ENCODE peak calls at places on chromosomes 2 and 18, in ten cellular contexts. One of them, this sample, is unnamed.

GRCh38 chr2:20766798-20767644 is 55.9 kb downstream of the LDAH start:
- ATAC-seq in HCT116: no peak
- ATAC-seq in esophagus mucosa: no peak
- ATAC-seq in Panc1: no peak
- ATAC-seq in activated T-cell treated with anti-CD3 and anti-CD28 coated beads, Interleukin-2, amount 50 U/mL, for 72 hours: no peak
- ATAC-seq in heart right ventricle: peak; percentile 62
- ATAC-seq in activated naive CD8-positive, alpha-beta T cell treated with anti-CD3 and anti-CD28 coated beads, Interleukin-2, amount 10 ng/mL, durations not matched to agents 7 days and 5 days: no peak
- ATAC-seq in left lung: no peak
- ATAC-seq in naive thymus-derived CD8-positive, alpha-beta T cell: no peak
- ATAC-seq in pancreas: no peak
- ATAC-seq in this sample: no peak

GRCh38 chr18:77133920-77134496 is 1.4 kb upstream of the MBP start:
- ATAC-seq in pancreas: no peak
- ATAC-seq in activated naive CD8-positive, alpha-beta T cell treated with anti-CD3 and anti-CD28 coated beads, Interleukin-2, amount 10 ng/mL, durations not matched to agents 7 days and 5 days: peak; percentile 24
- ATAC-seq in Panc1: peak; percentile 32
- ATAC-seq in naive thymus-derived CD8-positive, alpha-beta T cell: peak; percentile 22
- ATAC-seq in activated T-cell treated with anti-CD3 and anti-CD28 coated beads, Interleukin-2, amount 50 U/mL, for 72 hours: peak; percentile 19
- ATAC-seq in left lung: no peak
- ATAC-seq in HCT116: no peak
- ATAC-seq in esophagus mucosa: no peak
- ATAC-seq in heart right ventricle: no peak
- ATAC-seq in this sample: peak; percentile 33

GRCh38 chr2:8481463-8482009 is 200.3 kb upstream of the ID2 start:
- ATAC-seq in heart right ventricle: no peak
- ATAC-seq in HCT116: no peak
- ATAC-seq in activated T-cell treated with anti-CD3 and anti-CD28 coated beads, Interleukin-2, amount 50 U/mL, for 72 hours: peak; percentile 83
- ATAC-seq in naive thymus-derived CD8-positive, alpha-beta T cell: peak; percentile 61
- ATAC-seq in activated naive CD8-positive, alpha-beta T cell treated with anti-CD3 and anti-CD28 coated beads, Interleukin-2, amount 10 ng/mL, durations not matched to agents 7 days and 5 days: peak; percentile 72
- ATAC-seq in Panc1: peak; percentile 26
- ATAC-seq in esophagus mucosa: no peak
- ATAC-seq in left lung: no peak
- ATAC-seq in pancreas: no peak
- ATAC-seq in this sample: no peak

GRCh38 chr2:152350155-152350679 is 15.2 kb downstream of the FMNL2 start:
- ATAC-seq in naive thymus-derived CD8-positive, alpha-beta T cell: no peak
- ATAC-seq in activated T-cell treated with anti-CD3 and anti-CD28 coated beads, Interleukin-2, amount 50 U/mL, for 72 hours: no peak
- ATAC-seq in esophagus mucosa: no peak
- ATAC-seq in pancreas: no peak
- ATAC-seq in Panc1: no peak
- ATAC-seq in heart right ventricle: no peak
- ATAC-seq in HCT116: no peak
- ATAC-seq in left lung: no peak
- ATAC-seq in activated naive CD8-positive, alpha-beta T cell treated with anti-CD3 and anti-CD28 coated beads, Interleukin-2, amount 10 ng/mL, durations not matched to agents 7 days and 5 days: no peak
- ATAC-seq in this sample: no peak

GRCh38 chr2:74267068-74267467 is 68.7 kb downstream of the MTHFD2 start:
- ATAC-seq in heart right ventricle: no peak
- ATAC-seq in pancreas: no peak
- ATAC-seq in activated T-cell treated with anti-CD3 and anti-CD28 coated beads, Interleukin-2, amount 50 U/mL, for 72 hours: peak; percentile 96
- ATAC-seq in left lung: peak; percentile 90
- ATAC-seq in Panc1: no peak
- ATAC-seq in HCT116: peak; percentile 99
- ATAC-seq in activated naive CD8-positive, alpha-beta T cell treated with anti-CD3 and anti-CD28 coated beads, Interleukin-2, amount 10 ng/mL, durations not matched to agents 7 days and 5 days: peak; percentile 99
- ATAC-seq in esophagus mucosa: peak; percentile 78
- ATAC-seq in naive thymus-derived CD8-positive, alpha-beta T cell: peak; percentile 100
- ATAC-seq in this sample: no peak

GRCh38 chr2:17309741-17310339 is 208.4 kb downstream of the RAD51AP2 start:
- ATAC-seq in esophagus mucosa: peak; percentile 75
- ATAC-seq in HCT116: peak; percentile 99
- ATAC-seq in Panc1: peak; percentile 76
- ATAC-seq in left lung: peak; percentile 89
- ATAC-seq in naive thymus-derived CD8-positive, alpha-beta T cell: no peak
- ATAC-seq in pancreas: peak; percentile 63
- ATAC-seq in activated T-cell treated with anti-CD3 and anti-CD28 coated beads, Interleukin-2, amount 50 U/mL, for 72 hours: no peak
- ATAC-seq in heart right ventricle: no peak
- ATAC-seq in activated naive CD8-positive, alpha-beta T cell treated with anti-CD3 and anti-CD28 coated beads, Interleukin-2, amount 10 ng/mL, durations not matched to agents 7 days and 5 days: no peak
- ATAC-seq in this sample: no peak

GRCh38 chr2:20501974-20502373 is 55.1 kb downstream of the RHOB start:
- ATAC-seq in left lung: peak; percentile 41
- ATAC-seq in activated T-cell treated with anti-CD3 and anti-CD28 coated beads, Interleukin-2, amount 50 U/mL, for 72 hours: no peak
- ATAC-seq in Panc1: no peak
- ATAC-seq in heart right ventricle: no peak
- ATAC-seq in pancreas: no peak
- ATAC-seq in esophagus mucosa: peak; percentile 87
- ATAC-seq in naive thymus-derived CD8-positive, alpha-beta T cell: no peak
- ATAC-seq in HCT116: no peak
- ATAC-seq in activated naive CD8-positive, alpha-beta T cell treated with anti-CD3 and anti-CD28 coated beads, Interleukin-2, amount 10 ng/mL, durations not matched to agents 7 days and 5 days: no peak
- ATAC-seq in this sample: peak; percentile 83

GRCh38 chr18:25349926-25350560 is 1.9 kb downstream of the ZNF521 start:
- ATAC-seq in naive thymus-derived CD8-positive, alpha-beta T cell: no peak
- ATAC-seq in Panc1: no peak
- ATAC-seq in heart right ventricle: peak; percentile 29
- ATAC-seq in activated naive CD8-positive, alpha-beta T cell treated with anti-CD3 and anti-CD28 coated beads, Interleukin-2, amount 10 ng/mL, durations not matched to agents 7 days and 5 days: no peak
- ATAC-seq in esophagus mucosa: no peak
- ATAC-seq in activated T-cell treated with anti-CD3 and anti-CD28 coated beads, Interleukin-2, amount 50 U/mL, for 72 hours: no peak
- ATAC-seq in pancreas: no peak
- ATAC-seq in left lung: no peak
- ATAC-seq in HCT116: no peak
- ATAC-seq in this sample: no peak

GRCh38 chr2:168424112-168424951 is 31.7 kb upstream of the CERS6 start:
- ATAC-seq in activated T-cell treated with anti-CD3 and anti-CD28 coated beads, Interleukin-2, amount 50 U/mL, for 72 hours: no peak
- ATAC-seq in HCT116: no peak
- ATAC-seq in left lung: no peak
- ATAC-seq in naive thymus-derived CD8-positive, alpha-beta T cell: no peak
- ATAC-seq in Panc1: no peak
- ATAC-seq in activated naive CD8-positive, alpha-beta T cell treated with anti-CD3 and anti-CD28 coated beads, Interleukin-2, amount 10 ng/mL, durations not matched to agents 7 days and 5 days: no peak
- ATAC-seq in heart right ventricle: no peak
- ATAC-seq in pancreas: no peak
- ATAC-seq in esophagus mucosa: no peak
- ATAC-seq in this sample: no peak

GRCh38 chr2:199443589-199444130 is 14.1 kb downstream of the SATB2 start:
- ATAC-seq in pancreas: no peak
- ATAC-seq in HCT116: no peak
- ATAC-seq in naive thymus-derived CD8-positive, alpha-beta T cell: no peak
- ATAC-seq in heart right ventricle: no peak
- ATAC-seq in left lung: no peak
- ATAC-seq in esophagus mucosa: no peak
- ATAC-seq in activated T-cell treated with anti-CD3 and anti-CD28 coated beads, Interleukin-2, amount 50 U/mL, for 72 hours: no peak
- ATAC-seq in Panc1: no peak
- ATAC-seq in activated naive CD8-positive, alpha-beta T cell treated with anti-CD3 and anti-CD28 coated beads, Interleukin-2, amount 10 ng/mL, durations not matched to agents 7 days and 5 days: no peak
- ATAC-seq in this sample: no peak

GRCh38 chr2:202588647-202589581 is 45.9 kb upstream of the FAM117B start:
- ATAC-seq in left lung: peak; percentile 99
- ATAC-seq in pancreas: peak; percentile 87
- ATAC-seq in HCT116: peak; percentile 97
- ATAC-seq in activated naive CD8-positive, alpha-beta T cell treated with anti-CD3 and anti-CD28 coated beads, Interleukin-2, amount 10 ng/mL, durations not matched to agents 7 days and 5 days: peak; percentile 96
- ATAC-seq in Panc1: peak; percentile 97
- ATAC-seq in heart right ventricle: peak; percentile 82
- ATAC-seq in esophagus mucosa: peak; percentile 90
- ATAC-seq in activated T-cell treated with anti-CD3 and anti-CD28 coated beads, Interleukin-2, amount 50 U/mL, for 72 hours: peak; percentile 93
- ATAC-seq in naive thymus-derived CD8-positive, alpha-beta T cell: peak; percentile 99
- ATAC-seq in this sample: peak; percentile 66

GRCh38 chr2:205245001-205245400 is 437.3 kb upstream of the NRP2 start:
- ATAC-seq in Panc1: no peak
- ATAC-seq in activated naive CD8-positive, alpha-beta T cell treated with anti-CD3 and anti-CD28 coated beads, Interleukin-2, amount 10 ng/mL, durations not matched to agents 7 days and 5 days: no peak
- ATAC-seq in heart right ventricle: no peak
- ATAC-seq in HCT116: no peak
- ATAC-seq in pancreas: no peak
- ATAC-seq in naive thymus-derived CD8-positive, alpha-beta T cell: no peak
- ATAC-seq in activated T-cell treated with anti-CD3 and anti-CD28 coated beads, Interleukin-2, amount 50 U/mL, for 72 hours: no peak
- ATAC-seq in left lung: no peak
- ATAC-seq in esophagus mucosa: no peak
- ATAC-seq in this sample: peak; percentile 34

GRCh38 chr2:15748736-15749323 is 157.2 kb downstream of the DDX1 start:
- ATAC-seq in activated naive CD8-positive, alpha-beta T cell treated with anti-CD3 and anti-CD28 coated beads, Interleukin-2, amount 10 ng/mL, durations not matched to agents 7 days and 5 days: no peak
- ATAC-seq in left lung: peak; percentile 62
- ATAC-seq in heart right ventricle: no peak
- ATAC-seq in naive thymus-derived CD8-positive, alpha-beta T cell: no peak
- ATAC-seq in Panc1: no peak
- ATAC-seq in esophagus mucosa: no peak
- ATAC-seq in HCT116: peak; percentile 96
- ATAC-seq in pancreas: no peak
- ATAC-seq in activated T-cell treated with anti-CD3 and anti-CD28 coated beads, Interleukin-2, amount 50 U/mL, for 72 hours: no peak
- ATAC-seq in this sample: no peak

GRCh38 chr2:159285929-159286708 is at the start of gene WDSUB1:
- ATAC-seq in naive thymus-derived CD8-positive, alpha-beta T cell: peak; percentile 51
- ATAC-seq in HCT116: peak; percentile 18
- ATAC-seq in activated T-cell treated with anti-CD3 and anti-CD28 coated beads, Interleukin-2, amount 50 U/mL, for 72 hours: no peak
- ATAC-seq in Panc1: peak; percentile 61
- ATAC-seq in left lung: peak; percentile 63
- ATAC-seq in activated naive CD8-positive, alpha-beta T cell treated with anti-CD3 and anti-CD28 coated beads, Interleukin-2, amount 10 ng/mL, durations not matched to agents 7 days and 5 days: no peak
- ATAC-seq in heart right ventricle: peak; percentile 56
- ATAC-seq in esophagus mucosa: peak; percentile 17
- ATAC-seq in pancreas: peak; percentile 65
- ATAC-seq in this sample: peak; percentile 68

GRCh38 chr2:171034315-171034714 is 105.3 kb downstream of the GORASP2 start:
- ATAC-seq in activated T-cell treated with anti-CD3 and anti-CD28 coated beads, Interleukin-2, amount 50 U/mL, for 72 hours: no peak
- ATAC-seq in heart right ventricle: no peak
- ATAC-seq in Panc1: no peak
- ATAC-seq in esophagus mucosa: peak; percentile 86
- ATAC-seq in naive thymus-derived CD8-positive, alpha-beta T cell: no peak
- ATAC-seq in left lung: no peak
- ATAC-seq in HCT116: no peak
- ATAC-seq in activated naive CD8-positive, alpha-beta T cell treated with anti-CD3 and anti-CD28 coated beads, Interleukin-2, amount 10 ng/mL, durations not matched to agents 7 days and 5 days: no peak
- ATAC-seq in pancreas: no peak
- ATAC-seq in this sample: no peak

GRCh38 chr2:42102606-42103450 is 55.0 kb downstream of the PKDCC start:
- ATAC-seq in pancreas: peak; percentile 56
- ATAC-seq in esophagus mucosa: no peak
- ATAC-seq in heart right ventricle: peak; percentile 68
- ATAC-seq in HCT116: no peak
- ATAC-seq in activated naive CD8-positive, alpha-beta T cell treated with anti-CD3 and anti-CD28 coated beads, Interleukin-2, amount 10 ng/mL, durations not matched to agents 7 days and 5 days: no peak
- ATAC-seq in Panc1: no peak
- ATAC-seq in left lung: peak; percentile 66
- ATAC-seq in naive thymus-derived CD8-positive, alpha-beta T cell: no peak
- ATAC-seq in activated T-cell treated with anti-CD3 and anti-CD28 coated beads, Interleukin-2, amount 50 U/mL, for 72 hours: peak; percentile 7
- ATAC-seq in this sample: no peak

GRCh38 chr2:65142515-65142914 is 12.6 kb upstream of the RAB1A start:
- ATAC-seq in naive thymus-derived CD8-positive, alpha-beta T cell: peak; percentile 48
- ATAC-seq in pancreas: no peak
- ATAC-seq in esophagus mucosa: peak; percentile 78
- ATAC-seq in activated naive CD8-positive, alpha-beta T cell treated with anti-CD3 and anti-CD28 coated beads, Interleukin-2, amount 10 ng/mL, durations not matched to agents 7 days and 5 days: peak; percentile 18
- ATAC-seq in Panc1: peak; percentile 89
- ATAC-seq in heart right ventricle: no peak
- ATAC-seq in left lung: peak; percentile 42
- ATAC-seq in activated T-cell treated with anti-CD3 and anti-CD28 coated beads, Interleukin-2, amount 50 U/mL, for 72 hours: no peak
- ATAC-seq in HCT116: peak; percentile 91
- ATAC-seq in this sample: no peak

GRCh38 chr2:203484266-203485112 is 50.6 kb downstream of the RAPH1 start:
- ATAC-seq in activated T-cell treated with anti-CD3 and anti-CD28 coated beads, Interleukin-2, amount 50 U/mL, for 72 hours: peak; percentile 88
- ATAC-seq in activated naive CD8-positive, alpha-beta T cell treated with anti-CD3 and anti-CD28 coated beads, Interleukin-2, amount 10 ng/mL, durations not matched to agents 7 days and 5 days: peak; percentile 73
- ATAC-seq in heart right ventricle: peak; percentile 83
- ATAC-seq in esophagus mucosa: peak; percentile 74
- ATAC-seq in pancreas: peak; percentile 79
- ATAC-seq in left lung: peak; percentile 84
- ATAC-seq in HCT116: peak; percentile 89
- ATAC-seq in naive thymus-derived CD8-positive, alpha-beta T cell: peak; percentile 92
- ATAC-seq in Panc1: peak; percentile 88
- ATAC-seq in this sample: no peak

GRCh38 chr18:63148449-63149199 is 170.9 kb downstream of the BCL2 start:
- ATAC-seq in Panc1: no peak
- ATAC-seq in left lung: peak; percentile 56
- ATAC-seq in heart right ventricle: no peak
- ATAC-seq in naive thymus-derived CD8-positive, alpha-beta T cell: no peak
- ATAC-seq in activated naive CD8-positive, alpha-beta T cell treated with anti-CD3 and anti-CD28 coated beads, Interleukin-2, amount 10 ng/mL, durations not matched to agents 7 days and 5 days: no peak
- ATAC-seq in esophagus mucosa: no peak
- ATAC-seq in HCT116: no peak
- ATAC-seq in activated T-cell treated with anti-CD3 and anti-CD28 coated beads, Interleukin-2, amount 50 U/mL, for 72 hours: no peak
- ATAC-seq in pancreas: peak; percentile 64
- ATAC-seq in this sample: peak; percentile 54

GRCh38 chr18:79693561-79694205 is 14.1 kb downstream of the CTDP1 start:
- ATAC-seq in naive thymus-derived CD8-positive, alpha-beta T cell: no peak
- ATAC-seq in heart right ventricle: peak; percentile 75
- ATAC-seq in HCT116: peak; percentile 62
- ATAC-seq in esophagus mucosa: peak; percentile 6
- ATAC-seq in pancreas: no peak
- ATAC-seq in Panc1: peak; percentile 32
- ATAC-seq in left lung: no peak
- ATAC-seq in activated T-cell treated with anti-CD3 and anti-CD28 coated beads, Interleukin-2, amount 50 U/mL, for 72 hours: no peak
- ATAC-seq in activated naive CD8-positive, alpha-beta T cell treated with anti-CD3 and anti-CD28 coated beads, Interleukin-2, amount 10 ng/mL, durations not matched to agents 7 days and 5 days: no peak
- ATAC-seq in this sample: peak; percentile 17

GRCh38 chr2:64008434-64009009 is 10.7 kb downstream of the VPS54 start:
- ATAC-seq in esophagus mucosa: no peak
- ATAC-seq in pancreas: no peak
- ATAC-seq in Panc1: no peak
- ATAC-seq in naive thymus-derived CD8-positive, alpha-beta T cell: no peak
- ATAC-seq in HCT116: no peak
- ATAC-seq in heart right ventricle: no peak
- ATAC-seq in left lung: no peak
- ATAC-seq in activated naive CD8-positive, alpha-beta T cell treated with anti-CD3 and anti-CD28 coated beads, Interleukin-2, amount 10 ng/mL, durations not matched to agents 7 days and 5 days: no peak
- ATAC-seq in activated T-cell treated with anti-CD3 and anti-CD28 coated beads, Interleukin-2, amount 50 U/mL, for 72 hours: no peak
- ATAC-seq in this sample: no peak

GRCh38 chr2:51165534-51166260 is 133.8 kb upstream of the NRXN1 start:
- ATAC-seq in HCT116: no peak
- ATAC-seq in activated naive CD8-positive, alpha-beta T cell treated with anti-CD3 and anti-CD28 coated beads, Interleukin-2, amount 10 ng/mL, durations not matched to agents 7 days and 5 days: no peak
- ATAC-seq in heart right ventricle: no peak
- ATAC-seq in left lung: no peak
- ATAC-seq in naive thymus-derived CD8-positive, alpha-beta T cell: no peak
- ATAC-seq in activated T-cell treated with anti-CD3 and anti-CD28 coated beads, Interleukin-2, amount 50 U/mL, for 72 hours: no peak
- ATAC-seq in pancreas: no peak
- ATAC-seq in Panc1: no peak
- ATAC-seq in esophagus mucosa: no peak
- ATAC-seq in this sample: no peak

GRCh38 chr2:104443137-104443536 is 410.8 kb upstream of the POU3F3 start:
- ATAC-seq in heart right ventricle: no peak
- ATAC-seq in left lung: no peak
- ATAC-seq in activated T-cell treated with anti-CD3 and anti-CD28 coated beads, Interleukin-2, amount 50 U/mL, for 72 hours: peak; percentile 39
- ATAC-seq in Panc1: no peak
- ATAC-seq in naive thymus-derived CD8-positive, alpha-beta T cell: no peak
- ATAC-seq in activated naive CD8-positive, alpha-beta T cell treated with anti-CD3 and anti-CD28 coated beads, Interleukin-2, amount 10 ng/mL, durations not matched to agents 7 days and 5 days: peak; percentile 75
- ATAC-seq in pancreas: no peak
- ATAC-seq in HCT116: no peak
- ATAC-seq in esophagus mucosa: no peak
- ATAC-seq in this sample: no peak

GRCh38 chr2:230685165-230685560 is 27.5 kb upstream of the CAB39 start:
- ATAC-seq in activated T-cell treated with anti-CD3 and anti-CD28 coated beads, Interleukin-2, amount 50 U/mL, for 72 hours: no peak
- ATAC-seq in pancreas: no peak
- ATAC-seq in naive thymus-derived CD8-positive, alpha-beta T cell: no peak
- ATAC-seq in left lung: peak; percentile 47
- ATAC-seq in heart right ventricle: no peak
- ATAC-seq in activated naive CD8-positive, alpha-beta T cell treated with anti-CD3 and anti-CD28 coated beads, Interleukin-2, amount 10 ng/mL, durations not matched to agents 7 days and 5 days: no peak
- ATAC-seq in Panc1: peak; percentile 42
- ATAC-seq in HCT116: peak; percentile 22
- ATAC-seq in esophagus mucosa: no peak
- ATAC-seq in this sample: no peak

GRCh38 chr2:240428245-240428644 is 7.2 kb upstream of the GPC1 start:
- ATAC-seq in HCT116: no peak
- ATAC-seq in heart right ventricle: no peak
- ATAC-seq in left lung: no peak
- ATAC-seq in activated naive CD8-positive, alpha-beta T cell treated with anti-CD3 and anti-CD28 coated beads, Interleukin-2, amount 10 ng/mL, durations not matched to agents 7 days and 5 days: no peak
- ATAC-seq in activated T-cell treated with anti-CD3 and anti-CD28 coated beads, Interleukin-2, amount 50 U/mL, for 72 hours: peak; percentile 50
- ATAC-seq in esophagus mucosa: no peak
- ATAC-seq in pancreas: no peak
- ATAC-seq in Panc1: no peak
- ATAC-seq in naive thymus-derived CD8-positive, alpha-beta T cell: no peak
- ATAC-seq in this sample: no peak

GRCh38 chr2:18362696-18363095 is 197.8 kb downstream of the RDH14 start:
- ATAC-seq in HCT116: no peak
- ATAC-seq in left lung: no peak
- ATAC-seq in heart right ventricle: no peak
- ATAC-seq in activated naive CD8-positive, alpha-beta T cell treated with anti-CD3 and anti-CD28 coated beads, Interleukin-2, amount 10 ng/mL, durations not matched to agents 7 days and 5 days: no peak
- ATAC-seq in activated T-cell treated with anti-CD3 and anti-CD28 coated beads, Interleukin-2, amount 50 U/mL, for 72 hours: no peak
- ATAC-seq in pancreas: no peak
- ATAC-seq in naive thymus-derived CD8-positive, alpha-beta T cell: no peak
- ATAC-seq in esophagus mucosa: no peak
- ATAC-seq in Panc1: no peak
- ATAC-seq in this sample: no peak

GRCh38 chr2:68423966-68424650 is 43.0 kb downstream of the FBXO48 start:
- ATAC-seq in activated T-cell treated with anti-CD3 and anti-CD28 coated beads, Interleukin-2, amount 50 U/mL, for 72 hours: peak; percentile 94
- ATAC-seq in activated naive CD8-positive, alpha-beta T cell treated with anti-CD3 and anti-CD28 coated beads, Interleukin-2, amount 10 ng/mL, durations not matched to agents 7 days and 5 days: peak; percentile 81
- ATAC-seq in esophagus mucosa: no peak
- ATAC-seq in Panc1: no peak
- ATAC-seq in HCT116: no peak
- ATAC-seq in heart right ventricle: no peak
- ATAC-seq in naive thymus-derived CD8-positive, alpha-beta T cell: peak; percentile 20
- ATAC-seq in pancreas: no peak
- ATAC-seq in left lung: no peak
- ATAC-seq in this sample: no peak

GRCh38 chr18:45059695-45060094 is 379.0 kb downstream of the SETBP1 start:
- ATAC-seq in activated naive CD8-positive, alpha-beta T cell treated with anti-CD3 and anti-CD28 coated beads, Interleukin-2, amount 10 ng/mL, durations not matched to agents 7 days and 5 days: no peak
- ATAC-seq in esophagus mucosa: peak; percentile 89
- ATAC-seq in pancreas: no peak
- ATAC-seq in heart right ventricle: no peak
- ATAC-seq in left lung: peak; percentile 69
- ATAC-seq in Panc1: no peak
- ATAC-seq in activated T-cell treated with anti-CD3 and anti-CD28 coated beads, Interleukin-2, amount 50 U/mL, for 72 hours: peak; percentile 61
- ATAC-seq in naive thymus-derived CD8-positive, alpha-beta T cell: no peak
- ATAC-seq in HCT116: no peak
- ATAC-seq in this sample: no peak